ENCODE peak calls at places on chromosome 18, in four cellular contexts. L, O, S and C are unnamed samples. For H4K20me1, the result is how much of the 10 kb centered on the place peaks cover.

GRCh38 chr18:74518456-74519315 is 15.6 kb upstream of the CNDP1 start:
- DNase-seq in L (no peak), O (no peak), S (no peak), C (no peak)

GRCh38 chr18:46676162-46676830 is 19.3 kb upstream of the LOXHD1 start:
- DNase-seq in L (peak), O (no peak), S (no peak), C (no peak)

GRCh38 chr18:37476182-37476581 is 89.4 kb downstream of the CELF4 start:
- DNase-seq in L (peak), O (peak), S (peak), C (peak)

GRCh38 chr18:3703732-3704176 is 253.8 kb downstream of the TGIF1 start:
- DNase-seq in L (peak), O (peak), S (peak), C (peak)

GRCh38 chr18:25019946-25020345 is 332.0 kb downstream of the ZNF521 start:
- DNase-seq in L (no peak), O (no peak), S (no peak), C (no peak)

GRCh38 chr18:26804474-26804873 is 61.0 kb downstream of the AQP4 start:
- DNase-seq in L (no peak), O (no peak), S (no peak), C (no peak)

GRCh38 chr18:79512461-79513380 is 117.0 kb downstream of the NFATC1 start:
- DNase-seq in L (no peak), O (no peak), S (no peak), C (no peak)

GRCh38 chr18:7605705-7606104 is 38.6 kb downstream of the PTPRM start:
- DNase-seq in L (no peak), O (no peak), S (no peak), C (no peak)

GRCh38 chr18:57043241-57043640 is 103.6 kb upstream of the BOD1L2 start:
- DNase-seq in L (no peak), O (no peak), S (no peak), C (no peak)

GRCh38 chr18:7619676-7620075 is 52.6 kb downstream of the PTPRM start:
- DNase-seq in L (no peak), O (no peak), S (no peak), C (no peak)

GRCh38 chr18:27202771-27203170 is 17.7 kb upstream of the CHST9 start:
- DNase-seq in L (no peak), O (no peak), S (no peak), C (no peak)

GRCh38 chr18:74388227-74388626 is 68.9 kb downstream of the DIPK1C start:
- DNase-seq in L (no peak), O (no peak), S (no peak), C (no peak)

GRCh38 chr18:6747646-6748045 is 18.1 kb downstream of the ARHGAP28 start:
- DNase-seq in L (peak), O (no peak), S (no peak), C (no peak)

GRCh38 chr18:27235218-27235870 is 50.2 kb upstream of the CHST9 start:
- DNase-seq in L (no peak), O (no peak), S (no peak), C (no peak)

GRCh38 chr18:26479065-26479685 is 69.2 kb downstream of the KCTD1 start:
- DNase-seq in L (no peak), O (no peak), S (no peak), C (no peak)

GRCh38 chr18:10195529-10195928 is 258.9 kb upstream of the APCDD1 start:
- DNase-seq in L (no peak), O (no peak), S (no peak), C (no peak)

GRCh38 chr18:8841781-8842485 is 136.6 kb downstream of the MTCL1 start:
- DNase-seq in L (no peak), O (no peak), S (no peak), C (no peak)

GRCh38 chr18:73933666-73934065 is 214.0 kb downstream of the FBXO15 start:
- DNase-seq in L (no peak), O (no peak), S (no peak), C (no peak)

GRCh38 chr18:77131100-77131651 is 1.4 kb downstream of the MBP start:
- DNase-seq in L (peak), O (no peak), S (peak), C (peak)
- H3K4me3 ChIP-seq in L (peak), O (peak), S (peak), C (peak)

DNA sequence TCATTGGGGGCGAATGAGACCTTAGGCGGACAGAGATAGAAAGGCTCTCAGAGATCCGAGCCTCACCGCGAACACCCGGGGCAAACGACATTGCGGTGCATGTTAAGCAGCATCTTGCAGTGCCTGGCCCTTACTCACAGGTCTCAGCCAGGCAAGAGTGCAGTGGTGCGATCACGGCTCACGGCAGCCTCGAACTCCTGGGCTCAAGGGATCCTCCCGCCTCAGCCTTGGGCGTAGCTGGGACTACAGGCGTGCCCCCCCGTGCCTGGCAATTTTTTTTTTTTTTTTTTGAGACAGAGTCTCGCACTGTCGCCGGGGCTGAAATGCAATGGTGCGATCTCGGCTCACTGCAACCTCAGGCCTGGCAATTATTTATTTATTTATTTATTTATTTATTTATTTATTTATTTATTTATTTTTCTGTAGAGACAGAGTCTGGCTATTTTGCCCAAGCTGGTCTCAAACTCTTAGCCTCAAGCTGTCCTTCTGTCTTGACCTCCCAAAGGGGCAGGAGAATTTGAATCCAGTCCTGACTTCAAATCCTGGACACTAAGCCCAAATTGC is 1.3 kb downstream of the LAMA3 start:
- DNase-seq in L (no peak), O (no peak), S (no peak), C (no peak)
- H3K27ac ChIP-seq in L (no peak), O (no peak), S (no peak), C (no peak)

GRCh38 chr18:12742453-12742852 is 39.6 kb downstream of the PSMG2 start:
- DNase-seq in L (peak), O (no peak), S (no peak), C (no peak)
- H4K20me1 ChIP-seq in L (under half), O (under half), S (under half), C (under half)

GRCh38 chr18:5543854-5544389 is at the start of gene EPB41L3:
- DNase-seq in L (peak), O (no peak), S (no peak), C (no peak)

GRCh38 chr18:5538541-5538940 is 5.3 kb downstream of the EPB41L3 start:
- DNase-seq in L (no peak), O (no peak), S (no peak), C (no peak)

GRCh38 chr18:5546660-5547059 is 2.9 kb upstream of the EPB41L3 start:
- DNase-seq in L (peak), O (no peak), S (no peak), C (peak)

GRCh38 chr18:5543036-5543671 is 643 bp downstream of the EPB41L3 start:
- DNase-seq in L (no peak), O (no peak), S (no peak), C (no peak)

DNA sequence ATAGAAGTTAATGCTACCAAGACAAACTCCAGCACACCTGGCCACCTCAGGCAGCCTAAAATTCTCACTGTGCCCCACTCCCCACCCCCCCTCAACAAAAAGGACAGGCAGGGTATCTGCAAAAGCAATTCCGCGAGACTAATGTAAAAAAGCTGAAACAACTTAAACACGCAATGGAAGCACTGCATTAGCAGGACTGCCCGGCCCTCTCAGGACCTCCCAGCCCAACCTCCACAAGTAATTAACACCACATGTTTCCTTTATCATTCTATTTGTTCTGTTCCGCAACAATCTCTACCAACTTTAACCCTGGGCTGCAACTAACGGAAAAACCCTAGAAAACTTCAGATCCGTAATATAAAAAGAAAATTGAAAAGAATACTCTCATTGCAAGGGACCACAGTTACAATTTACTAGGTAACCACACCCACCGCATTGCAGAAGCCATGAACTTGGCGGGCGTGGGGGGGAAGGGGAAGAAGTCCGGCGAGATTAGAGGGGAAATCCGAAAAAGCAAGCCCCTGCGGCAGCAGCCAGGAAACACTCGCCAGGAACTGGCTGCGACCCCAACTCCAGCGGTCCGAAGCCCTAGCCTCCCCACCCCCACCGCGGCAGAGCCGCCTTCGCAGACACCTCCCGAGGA is 1.3 kb downstream of the EPB41L3 start:
- DNase-seq in L (peak), O (no peak), S (no peak), C (no peak)
- H3K4me3 ChIP-seq in L (peak), O (no peak), S (no peak), C (no peak)

DNA sequence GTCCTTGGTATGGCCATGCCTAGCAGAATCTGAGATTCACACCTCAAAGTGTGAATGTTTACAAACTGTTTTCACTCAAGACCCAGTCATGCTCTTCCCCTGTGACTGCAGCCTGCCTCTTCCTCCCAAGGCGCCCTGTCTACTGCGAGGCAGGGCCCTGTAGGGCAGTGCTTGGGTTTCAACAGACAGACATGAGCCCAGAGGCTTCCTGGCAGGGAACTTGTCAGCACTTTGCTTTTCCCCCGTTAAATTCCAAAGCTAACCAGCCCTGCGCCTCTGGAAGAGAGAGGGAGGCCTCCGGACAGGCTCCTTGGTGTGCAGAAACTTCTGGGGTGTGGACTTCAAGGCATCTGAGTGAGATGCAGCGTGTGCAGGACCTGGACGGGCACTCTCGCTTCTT is 8.6 kb upstream of the ZNF516 start:
- DNase-seq in L (no peak), O (no peak), S (no peak), C (no peak)
- H3K27ac ChIP-seq in L (no peak), O (no peak), S (no peak), C (no peak)

DNA sequence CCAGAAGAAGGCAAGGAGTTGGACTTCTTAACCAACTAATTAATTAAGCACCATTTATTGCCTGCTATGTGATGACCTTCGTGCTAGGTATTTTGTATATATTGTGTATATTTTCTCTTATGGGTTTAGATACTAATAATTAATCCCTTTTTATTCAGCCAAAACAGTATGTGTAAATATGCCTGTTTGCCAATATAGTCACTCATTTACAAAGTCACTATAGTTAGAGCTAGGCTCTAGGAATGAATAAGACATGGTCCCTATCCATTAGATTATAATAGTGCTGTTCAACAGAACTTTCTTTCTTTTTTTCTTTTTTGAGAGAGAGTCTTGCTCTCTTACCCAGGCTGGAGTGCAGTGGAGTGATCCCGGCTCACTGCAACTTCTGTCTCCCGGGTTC is 51.4 kb downstream of the GREB1L start:
- DNase-seq in L (no peak), O (no peak), S (no peak), C (no peak)
- H4K20me1 ChIP-seq in L (under half), O (under half), S (under half), C (under half)

GRCh38 chr18:62611395-62612241 is 88.8 kb downstream of the ZCCHC2 start:
- DNase-seq in L (no peak), O (no peak), S (no peak), C (no peak)
- H3K4me3 ChIP-seq in L (no peak), O (no peak), S (no peak), C (no peak)